ENCODE peak calls at places on chromosomes 1 and 21, in eight cellular contexts. I is left lung, R is neural crest cell, S is pancreas, N is thoracic aorta, D is gastrocnemius medialis, F is AG09319, T is progenitor cell of endocrine pancreas. W is an unnamed sample.

GRCh38 chr1:33420870-33421775 is 9.8 kb downstream of the PHC2 start:
- DNase-seq in N (no peak), T (no peak), R (no peak), F (no peak), I (no peak), D (no peak), S (no peak), W (no peak)

GRCh38 chr1:59052194-59052593 is 244.7 kb upstream of the FGGY start:
- DNase-seq in N (no peak), D (no peak), R (no peak), S (peak; percentile 78), I (peak; percentile 48), T (no peak), F (no peak), W (peak; percentile 84)

GRCh38 chr1:183806086-183806485 is 1.2 kb downstream of the RGL1 start:
- DNase-seq in S (no peak), R (no peak), D (no peak), T (no peak), N (no peak), F (no peak), I (no peak), W (no peak)

GRCh38 chr1:177065430-177065829 is 99.1 kb downstream of the ASTN1 start:
- DNase-seq in R (no peak), F (no peak), I (no peak), S (no peak), N (no peak), D (no peak), T (no peak), W (no peak)

GRCh38 chr1:210292276-210292851 is 36.3 kb upstream of the HHAT start:
- DNase-seq in N (no peak), D (peak; percentile 38), S (peak; percentile 92), I (peak; percentile 80), F (peak; percentile 25), R (peak; percentile 60), T (peak; percentile 76), W (peak; percentile 63)

GRCh38 chr1:153260980-153261792 is 1.7 kb downstream of the LORICRIN start:
- DNase-seq in F (no peak), S (peak; percentile 71), I (no peak), T (peak; percentile 20), D (no peak), R (peak; percentile 39), N (no peak), W (no peak)

GRCh38 chr21:43824250-43824882 is 35.0 kb downstream of the RRP1 start:
- DNase-seq in I (no peak), D (no peak), R (no peak), S (peak; percentile 47), F (peak; percentile 11), N (no peak), T (no peak), W (no peak)

GRCh38 chr1:160373696-160374095 is 6.8 kb downstream of the NHLH1 start:
- DNase-seq in T (no peak), S (no peak), D (no peak), I (no peak), N (no peak), R (no peak), F (no peak), W (no peak)

DNA sequence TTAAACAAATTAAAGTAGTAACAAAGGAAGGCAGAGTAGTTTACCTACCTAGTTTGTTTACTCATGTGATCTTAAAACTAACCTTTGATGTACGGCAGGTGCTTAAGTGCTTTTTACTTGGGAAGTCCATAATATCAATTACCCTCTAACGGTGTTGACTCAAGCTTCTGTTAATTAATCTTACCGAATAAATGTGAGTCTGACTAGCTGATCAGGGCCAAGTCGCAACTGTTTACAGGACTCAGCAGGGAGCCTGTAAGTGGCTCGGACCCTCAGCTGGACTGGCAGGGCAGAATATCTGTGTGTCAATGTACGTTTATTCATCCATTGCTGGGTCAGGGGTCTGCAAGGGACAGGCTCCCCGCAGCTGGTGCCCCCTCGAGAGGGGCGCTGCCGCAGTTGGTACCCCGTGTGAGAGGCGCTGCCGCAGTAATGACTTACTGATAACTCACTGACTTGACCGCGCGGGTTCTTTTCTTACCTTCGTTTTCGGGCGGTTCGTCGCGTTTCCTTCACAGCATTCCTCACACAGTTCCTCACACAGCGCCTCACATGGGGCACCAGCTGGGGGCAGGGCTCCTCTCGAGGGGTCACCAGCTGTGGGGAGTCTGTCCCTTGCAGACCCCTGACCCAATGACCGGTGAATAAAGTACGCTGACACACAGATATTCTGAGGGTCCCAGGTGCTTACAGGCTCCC is 2.9 kb downstream of the FMO1 start:
- DNase-seq in S (no peak), F (no peak), N (no peak), R (no peak), D (no peak), I (peak; percentile 34), T (peak; percentile 25), W (no peak)
- TF ChIP-seq CTCF in S (no peak), F (no peak), N (no peak), R (no peak), D (no peak), I (no peak), T (no peak), W (no peak)

GRCh38 chr1:212595229-212595628 is 13.3 kb upstream of the ATF3 start:
- DNase-seq in I (no peak), S (no peak), R (no peak), D (no peak), T (no peak), N (no peak), F (no peak), W (no peak)

GRCh38 chr1:212594640-212595039 is 13.9 kb upstream of the ATF3 start:
- DNase-seq in T (no peak), D (no peak), I (no peak), F (no peak), N (no peak), S (no peak), R (no peak), W (no peak)

GRCh38 chr1:212596798-212597197 is 11.8 kb upstream of the ATF3 start:
- DNase-seq in F (no peak), D (no peak), T (no peak), I (no peak), R (no peak), S (no peak), N (no peak), W (no peak)

GRCh38 chr1:212597495-212597894 is 11.1 kb upstream of the ATF3 start:
- DNase-seq in N (no peak), I (no peak), F (no peak), T (no peak), D (no peak), S (no peak), R (no peak), W (no peak)

GRCh38 chr1:212595787-212596714 is 12.5 kb upstream of the ATF3 start:
- DNase-seq in T (no peak), D (no peak), F (peak; percentile 74), I (no peak), R (no peak), N (no peak), S (no peak), W (no peak)
- TF ChIP-seq CTCF in T (peak; percentile 49), D (no peak), F (peak; percentile 38), I (peak; percentile 51), R (peak; percentile 74), N (peak; percentile 36), S (no peak), W (peak; percentile 36)

GRCh38 chr1:32074841-32075240 is 2.1 kb downstream of the TMEM39B start:
- DNase-seq in R (no peak), S (no peak), F (no peak), I (no peak), T (no peak), D (no peak), N (no peak), W (no peak)

GRCh38 chr1:32068891-32069590 is 3.7 kb upstream of the TMEM39B start:
- DNase-seq in T (no peak), F (no peak), D (no peak), S (no peak), N (no peak), R (no peak), I (no peak), W (no peak)

GRCh38 chr1:32071758-32072621 is 749 bp upstream of the TMEM39B start:
- DNase-seq in D (no peak), T (no peak), R (peak; percentile 22), I (no peak), S (no peak), F (no peak), N (no peak), W (no peak)

GRCh38 chr1:32073387-32074229 is 869 bp downstream of the TMEM39B start:
- DNase-seq in N (no peak), T (no peak), F (no peak), R (no peak), D (no peak), S (no peak), I (no peak), W (no peak)

DNA sequence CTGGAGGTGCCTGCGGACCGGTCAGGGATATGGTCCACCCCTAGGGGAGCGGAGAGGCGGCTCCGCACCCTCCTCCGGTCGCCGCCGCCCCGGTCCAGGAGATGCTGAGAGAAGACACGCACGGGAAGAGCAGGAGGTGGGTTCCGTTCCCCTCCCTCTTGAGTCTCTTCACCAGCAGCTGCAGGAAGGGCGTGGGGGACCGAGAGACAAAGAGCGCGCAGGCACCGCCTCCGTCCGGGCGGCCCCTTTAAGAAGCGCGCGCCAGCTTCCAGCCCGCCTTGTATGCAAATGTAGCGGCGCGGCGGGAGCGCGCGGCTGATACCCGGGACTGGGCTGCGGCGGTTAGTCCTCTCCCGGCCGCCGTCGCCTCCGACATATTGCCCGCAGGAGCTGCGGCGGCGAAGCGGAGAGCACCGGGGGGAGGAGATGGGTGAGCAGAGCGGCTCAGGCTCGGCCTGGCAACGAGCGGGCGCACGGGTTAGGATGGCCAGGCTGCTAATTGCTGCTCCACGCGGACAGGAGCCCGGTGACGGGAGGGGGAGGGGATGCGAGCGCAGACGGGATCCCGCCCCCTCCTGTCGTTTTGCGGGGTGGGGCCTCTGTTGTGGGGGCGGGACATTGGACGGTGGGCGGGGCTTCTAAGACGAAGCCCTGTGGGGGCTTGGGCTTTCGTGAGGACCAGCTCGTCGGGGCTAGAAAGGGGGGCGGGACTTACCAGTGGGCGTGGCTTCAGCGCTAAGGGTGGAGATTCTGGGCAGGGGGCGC is at the start of gene TMEM39B:
- DNase-seq in N (peak; percentile 77), I (peak; percentile 96), R (peak; percentile 95), T (peak; percentile 89), S (peak; percentile 98), F (peak; percentile 87), D (peak; percentile 86), W (peak; percentile 96)
- TF ChIP-seq CTCF in N (no peak), I (no peak), R (no peak), T (no peak), S (no peak), F (peak; percentile 15), D (peak; percentile 42), W (no peak)

GRCh38 chr1:117181630-117182041 is 29.1 kb downstream of the VTCN1 start:
- DNase-seq in D (no peak), I (no peak), S (no peak), F (no peak), N (no peak), T (no peak), R (no peak), W (no peak)

GRCh38 chr1:117180571-117180970 is 30.2 kb downstream of the VTCN1 start:
- DNase-seq in F (no peak), S (no peak), I (no peak), T (no peak), D (no peak), R (no peak), N (no peak), W (no peak)

GRCh38 chr1:117178756-117179155 is 32.0 kb downstream of the VTCN1 start:
- DNase-seq in I (no peak), N (no peak), F (no peak), S (no peak), D (no peak), R (no peak), T (no peak), W (no peak)

GRCh38 chr1:117177376-117177775 is 33.4 kb downstream of the VTCN1 start:
- DNase-seq in T (no peak), S (no peak), F (no peak), N (no peak), D (no peak), I (no peak), R (no peak), W (no peak)

GRCh38 chr1:117179471-117179870 is 31.3 kb downstream of the VTCN1 start:
- DNase-seq in R (no peak), I (no peak), T (no peak), S (no peak), N (no peak), F (no peak), D (no peak), W (no peak)
- TF ChIP-seq CTCF in R (no peak), I (no peak), T (no peak), S (no peak), N (no peak), F (no peak), D (no peak), W (no peak)

W was measured in right lobe of liver.